ENCODE peak calls at places on chromosomes 16 and 17, in six cellular contexts. P, H, A, D, Z and B are unnamed samples. For H3K4me1, the result is how much of the 10 kb centered on the place peaks cover.

GRCh38 chr17:42519546-42520444 is 16.2 kb upstream of the NAGLU start:
- DNase-seq in P (peak), H (peak), A (peak), D (peak), Z (no peak), B (peak)

GRCh38 chr17:6641374-6641818 is 536 bp downstream of the TXNDC17 start:
- DNase-seq in P (no peak), H (no peak), A (no peak), D (no peak), Z (peak), B (no peak)

GRCh38 chr17:55140751-55141150 is 124.0 kb upstream of the HLF start:
- DNase-seq in P (no peak), H (no peak), A (no peak), D (peak), Z (no peak), B (no peak)

GRCh38 chr16:8866118-8866883 is 2.5 kb downstream of the CARHSP1 start:
- DNase-seq in P (peak), H (peak), A (no peak), D (peak), Z (no peak), B (peak)

GRCh38 chr17:41386227-41386626 is 4.1 kb upstream of the KRT34 start:
- DNase-seq in P (no peak), H (no peak), A (no peak), D (no peak), Z (no peak), B (no peak)

GRCh38 chr17:80792373-80792781 is 199.3 kb upstream of the CHMP6 start:
- DNase-seq in P (peak), H (peak), A (no peak), D (no peak), Z (no peak), B (no peak)

GRCh38 chr17:81512984-81513668 is 527 bp upstream of the ACTG1 start:
- DNase-seq in P (peak), H (peak), A (no peak), D (peak), Z (peak), B (peak)

GRCh38 chr16:57276596-57276995 is 7.9 kb downstream of the PLLP start:
- DNase-seq in P (no peak), H (no peak), A (no peak), D (no peak), Z (no peak), B (peak)

GRCh38 chr16:30541502-30542329 is 7.1 kb upstream of the ZNF747 start:
- DNase-seq in P (no peak), H (no peak), A (peak), D (peak), Z (no peak), B (no peak)

GRCh38 chr16:17228048-17228707 is 242.6 kb downstream of the XYLT1 start:
- DNase-seq in P (no peak), H (no peak), A (no peak), D (peak), Z (no peak), B (no peak)

GRCh38 chr16:24730914-24731313 is 1.5 kb downstream of the TNRC6A start:
- DNase-seq in P (no peak), H (no peak), A (no peak), D (no peak), Z (no peak), B (no peak)
- H3K4me3 ChIP-seq in P (peak), H (peak), A (peak), D (peak), Z (peak), B (peak)

GRCh38 chr16:84641643-84642358 is 6.5 kb upstream of the KLHL36 start:
- DNase-seq in P (no peak), H (no peak), A (no peak), D (no peak), Z (no peak), B (no peak)
- H3K4me1 ChIP-seq in P (under half), H (under half), A (under half), D (under half), Z (under half), B (under half)

DNA sequence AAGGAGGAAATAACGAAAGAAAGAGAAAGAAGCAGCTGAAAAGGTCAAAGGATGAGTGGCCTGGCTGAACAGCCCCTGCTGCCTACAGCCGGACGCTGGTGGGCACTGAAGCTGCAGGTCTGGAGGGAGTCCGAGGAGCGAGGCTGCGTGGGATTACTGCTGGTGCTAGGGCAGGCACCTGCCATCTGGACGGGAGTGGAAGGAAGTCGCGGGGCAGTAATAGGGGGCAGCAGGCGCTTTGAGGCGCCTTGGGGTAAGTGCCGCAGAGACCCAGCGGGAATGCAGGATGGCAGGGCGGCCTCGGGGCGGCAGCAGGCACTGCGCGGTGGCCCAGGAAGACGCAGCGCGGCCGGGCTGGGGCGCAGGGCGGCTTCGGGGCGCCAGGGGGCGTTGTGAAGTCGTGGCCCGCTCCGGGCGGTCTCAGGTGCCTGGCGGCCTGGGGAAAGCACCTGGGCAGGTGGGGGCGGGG is 305 bp upstream of the SCNN1G start:
- DNase-seq in P (peak), H (peak), A (peak), D (peak), Z (peak), B (peak)
- H3K4me3 ChIP-seq in P (peak), H (no peak), A (no peak), D (peak), Z (no peak), B (no peak)

DNA sequence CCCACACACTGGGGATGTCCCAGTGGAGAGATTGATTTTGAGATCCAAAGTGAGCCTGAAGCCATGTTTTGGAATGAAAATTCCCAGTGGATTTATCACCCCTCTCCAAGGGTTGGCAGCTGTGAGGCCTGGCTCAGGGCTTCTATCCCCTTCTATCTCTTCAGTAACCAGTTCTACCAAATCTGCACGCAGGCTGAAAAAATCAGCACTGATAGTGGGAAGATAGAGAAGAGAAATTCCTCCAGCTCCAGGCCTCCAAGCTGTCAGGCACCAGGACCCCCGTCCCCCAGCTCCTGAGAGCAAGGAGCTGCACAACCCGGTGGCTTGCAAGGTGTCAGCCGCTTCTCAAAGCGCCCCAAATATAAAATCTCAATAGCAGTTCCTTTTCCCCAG is 1.0 kb downstream of the FLOT2 start:
- DNase-seq in P (no peak), H (no peak), A (no peak), D (no peak), Z (no peak), B (peak)
- H3K4me1 ChIP-seq in P (under half), H (under half), A (under half), D (under half), Z (half or more), B (under half)

GRCh38 chr17:64449545-64449944 is 630 bp downstream of the MILR1 start:
- DNase-seq in P (no peak), H (no peak), A (no peak), D (no peak), Z (no peak), B (no peak)
- H3K4me3 ChIP-seq in P (peak), H (no peak), A (no peak), D (no peak), Z (no peak), B (no peak)